ENCODE peak calls at places on chromosomes 12 and 14, in four cellular contexts. One of them, this sample, is unnamed.

GRCh38 chr14:93120522-93120921 is 4.8 kb upstream of the ITPK1 start:
- DNase-seq in stimulated activated CD4-positive, alpha-beta T cell treated with anti-CD3 and anti-CD28 coated beads, Interleukin-2, amount 100 ng/mL, for 48 hours: no peak
- DNase-seq in SHP77: no peak
- DNase-seq in pancreas: no peak
- DNase-seq in this sample: no peak

GRCh38 chr14:52790011-52790755 is 1.2 kb downstream of the GNPNAT1 start:
- DNase-seq in SHP77: no peak
- DNase-seq in stimulated activated CD4-positive, alpha-beta T cell treated with anti-CD3 and anti-CD28 coated beads, Interleukin-2, amount 100 ng/mL, for 48 hours: no peak
- DNase-seq in pancreas: no peak
- DNase-seq in this sample: no peak

GRCh38 chr12:30154996-30155730 is 371.4 kb upstream of the TMTC1 start:
- DNase-seq in stimulated activated CD4-positive, alpha-beta T cell treated with anti-CD3 and anti-CD28 coated beads, Interleukin-2, amount 100 ng/mL, for 48 hours: no peak
- DNase-seq in pancreas: no peak
- DNase-seq in SHP77: no peak
- DNase-seq in this sample: no peak

GRCh38 chr12:25194722-25195055 is 271 bp downstream of the DNAI7 start:
- DNase-seq in pancreas: no peak
- DNase-seq in stimulated activated CD4-positive, alpha-beta T cell treated with anti-CD3 and anti-CD28 coated beads, Interleukin-2, amount 100 ng/mL, for 48 hours: no peak
- DNase-seq in SHP77: no peak
- DNase-seq in this sample: no peak

GRCh38 chr14:91413547-91414474 is 3.8 kb downstream of the CCDC88C start:
- DNase-seq in SHP77: no peak
- DNase-seq in stimulated activated CD4-positive, alpha-beta T cell treated with anti-CD3 and anti-CD28 coated beads, Interleukin-2, amount 100 ng/mL, for 48 hours: no peak
- DNase-seq in pancreas: peak
- DNase-seq in this sample: no peak

GRCh38 chr12:89733579-89734201 is 25.1 kb upstream of the ATP2B1 start:
- DNase-seq in SHP77: no peak
- DNase-seq in stimulated activated CD4-positive, alpha-beta T cell treated with anti-CD3 and anti-CD28 coated beads, Interleukin-2, amount 100 ng/mL, for 48 hours: no peak
- DNase-seq in pancreas: no peak
- DNase-seq in this sample: no peak

GRCh38 chr14:93741556-93742210 is 46.6 kb downstream of the PRIMA1 start:
- DNase-seq in pancreas: no peak
- DNase-seq in SHP77: no peak
- DNase-seq in stimulated activated CD4-positive, alpha-beta T cell treated with anti-CD3 and anti-CD28 coated beads, Interleukin-2, amount 100 ng/mL, for 48 hours: no peak
- DNase-seq in this sample: no peak

GRCh38 chr12:71652656-71653055 is 11.0 kb downstream of the ZFC3H1 start:
- DNase-seq in stimulated activated CD4-positive, alpha-beta T cell treated with anti-CD3 and anti-CD28 coated beads, Interleukin-2, amount 100 ng/mL, for 48 hours: no peak
- DNase-seq in pancreas: no peak
- DNase-seq in SHP77: no peak
- DNase-seq in this sample: no peak

GRCh38 chr14:73613046-73613383 is 698 bp downstream of the ACOT6 start:
- DNase-seq in stimulated activated CD4-positive, alpha-beta T cell treated with anti-CD3 and anti-CD28 coated beads, Interleukin-2, amount 100 ng/mL, for 48 hours: no peak
- DNase-seq in pancreas: no peak
- DNase-seq in SHP77: no peak
- DNase-seq in this sample: no peak

GRCh38 chr12:80551897-80552296 is 107.9 kb downstream of the PTPRQ start:
- DNase-seq in SHP77: no peak
- DNase-seq in pancreas: no peak
- DNase-seq in stimulated activated CD4-positive, alpha-beta T cell treated with anti-CD3 and anti-CD28 coated beads, Interleukin-2, amount 100 ng/mL, for 48 hours: no peak
- DNase-seq in this sample: no peak

GRCh38 chr12:104680070-104680469 is 223.3 kb downstream of the CHST11 start:
- DNase-seq in SHP77: peak
- DNase-seq in pancreas: no peak
- DNase-seq in stimulated activated CD4-positive, alpha-beta T cell treated with anti-CD3 and anti-CD28 coated beads, Interleukin-2, amount 100 ng/mL, for 48 hours: no peak
- DNase-seq in this sample: no peak